ENCODE peak calls at places on chromosome 13, in ten cellular contexts. One of them, this sample, is unnamed.
A peak's percentile ranks its signal among the peaks of the same experiment; 100 is the strongest.

GRCh38 chr13:107600986-107601385 is 614.4 kb downstream of the LIG4 start:
- DNase-seq in activated gamma-delta T cell treated with anti-CD3 and anti-CD28 coated beads, Interleukin-2, amount 50 U/mL, for 16 hours: no peak
- DNase-seq in glomerular endothelial cell: no peak
- DNase-seq in HT1080: no peak
- DNase-seq in psoas muscle: no peak
- DNase-seq in A549: no peak
- DNase-seq in stimulated activated CD8-positive, alpha-beta memory T cell treated with anti-CD3 and anti-CD28 coated beads, Interleukin-2, amount 100 ng/mL, for 1 hour: no peak
- DNase-seq in heart right ventricle: no peak
- DNase-seq in NCI-H345: no peak
- DNase-seq in activated CD4-positive, alpha-beta T cell treated with anti-CD3 and anti-CD28 coated beads, Interleukin-2, amount 10 ng/mL, durations not matched to agents 7 days and 5 days: no peak
- DNase-seq in this sample: no peak

GRCh38 chr13:30736461-30736860 is 1.1 kb downstream of the ALOX5AP start:
- DNase-seq in activated gamma-delta T cell treated with anti-CD3 and anti-CD28 coated beads, Interleukin-2, amount 50 U/mL, for 16 hours: no peak
- DNase-seq in glomerular endothelial cell: no peak
- DNase-seq in HT1080: no peak
- DNase-seq in psoas muscle: no peak
- DNase-seq in A549: no peak
- DNase-seq in stimulated activated CD8-positive, alpha-beta memory T cell treated with anti-CD3 and anti-CD28 coated beads, Interleukin-2, amount 100 ng/mL, for 1 hour: no peak
- DNase-seq in heart right ventricle: no peak
- DNase-seq in NCI-H345: no peak
- DNase-seq in activated CD4-positive, alpha-beta T cell treated with anti-CD3 and anti-CD28 coated beads, Interleukin-2, amount 10 ng/mL, durations not matched to agents 7 days and 5 days: no peak
- DNase-seq in this sample: no peak

GRCh38 chr13:109509154-109509905 is 277.1 kb downstream of the IRS2 start:
- DNase-seq in activated gamma-delta T cell treated with anti-CD3 and anti-CD28 coated beads, Interleukin-2, amount 50 U/mL, for 16 hours: no peak
- DNase-seq in glomerular endothelial cell: no peak
- DNase-seq in HT1080: peak; percentile 34
- DNase-seq in psoas muscle: no peak
- DNase-seq in A549: no peak
- DNase-seq in stimulated activated CD8-positive, alpha-beta memory T cell treated with anti-CD3 and anti-CD28 coated beads, Interleukin-2, amount 100 ng/mL, for 1 hour: no peak
- DNase-seq in heart right ventricle: no peak
- DNase-seq in NCI-H345: no peak
- DNase-seq in activated CD4-positive, alpha-beta T cell treated with anti-CD3 and anti-CD28 coated beads, Interleukin-2, amount 10 ng/mL, durations not matched to agents 7 days and 5 days: no peak
- DNase-seq in this sample: no peak

GRCh38 chr13:84896128-84896527 is 903.1 kb downstream of the SLITRK6 start:
- DNase-seq in activated gamma-delta T cell treated with anti-CD3 and anti-CD28 coated beads, Interleukin-2, amount 50 U/mL, for 16 hours: peak; percentile 1
- DNase-seq in glomerular endothelial cell: peak; percentile 34
- DNase-seq in HT1080: peak; percentile 30
- DNase-seq in psoas muscle: no peak
- DNase-seq in A549: no peak
- DNase-seq in stimulated activated CD8-positive, alpha-beta memory T cell treated with anti-CD3 and anti-CD28 coated beads, Interleukin-2, amount 100 ng/mL, for 1 hour: no peak
- DNase-seq in heart right ventricle: no peak
- DNase-seq in NCI-H345: peak; percentile 62
- DNase-seq in activated CD4-positive, alpha-beta T cell treated with anti-CD3 and anti-CD28 coated beads, Interleukin-2, amount 10 ng/mL, durations not matched to agents 7 days and 5 days: peak; percentile 50
- DNase-seq in this sample: no peak

GRCh38 chr13:46575321-46575721 is 22.4 kb downstream of the LRCH1 start:
- DNase-seq in activated gamma-delta T cell treated with anti-CD3 and anti-CD28 coated beads, Interleukin-2, amount 50 U/mL, for 16 hours: no peak
- DNase-seq in glomerular endothelial cell: no peak
- DNase-seq in HT1080: peak; percentile 2
- DNase-seq in psoas muscle: no peak
- DNase-seq in A549: no peak
- DNase-seq in stimulated activated CD8-positive, alpha-beta memory T cell treated with anti-CD3 and anti-CD28 coated beads, Interleukin-2, amount 100 ng/mL, for 1 hour: no peak
- DNase-seq in heart right ventricle: no peak
- DNase-seq in NCI-H345: no peak
- DNase-seq in activated CD4-positive, alpha-beta T cell treated with anti-CD3 and anti-CD28 coated beads, Interleukin-2, amount 10 ng/mL, durations not matched to agents 7 days and 5 days: no peak
- DNase-seq in this sample: no peak

GRCh38 chr13:44101347-44102083 is 221.8 kb downstream of the LACC1 start:
- DNase-seq in activated gamma-delta T cell treated with anti-CD3 and anti-CD28 coated beads, Interleukin-2, amount 50 U/mL, for 16 hours: no peak
- DNase-seq in glomerular endothelial cell: no peak
- DNase-seq in HT1080: no peak
- DNase-seq in psoas muscle: no peak
- DNase-seq in A549: no peak
- DNase-seq in stimulated activated CD8-positive, alpha-beta memory T cell treated with anti-CD3 and anti-CD28 coated beads, Interleukin-2, amount 100 ng/mL, for 1 hour: no peak
- DNase-seq in heart right ventricle: no peak
- DNase-seq in NCI-H345: no peak
- DNase-seq in activated CD4-positive, alpha-beta T cell treated with anti-CD3 and anti-CD28 coated beads, Interleukin-2, amount 10 ng/mL, durations not matched to agents 7 days and 5 days: no peak
- DNase-seq in this sample: no peak

GRCh38 chr13:48866204-48866603 is 109.5 kb upstream of the FNDC3A start:
- DNase-seq in activated gamma-delta T cell treated with anti-CD3 and anti-CD28 coated beads, Interleukin-2, amount 50 U/mL, for 16 hours: no peak
- DNase-seq in glomerular endothelial cell: no peak
- DNase-seq in HT1080: no peak
- DNase-seq in psoas muscle: no peak
- DNase-seq in A549: no peak
- DNase-seq in stimulated activated CD8-positive, alpha-beta memory T cell treated with anti-CD3 and anti-CD28 coated beads, Interleukin-2, amount 100 ng/mL, for 1 hour: no peak
- DNase-seq in heart right ventricle: no peak
- DNase-seq in NCI-H345: no peak
- DNase-seq in activated CD4-positive, alpha-beta T cell treated with anti-CD3 and anti-CD28 coated beads, Interleukin-2, amount 10 ng/mL, durations not matched to agents 7 days and 5 days: no peak
- DNase-seq in this sample: no peak

GRCh38 chr13:98890186-98890585 is 87.7 kb downstream of the DOCK9 start:
- DNase-seq in activated gamma-delta T cell treated with anti-CD3 and anti-CD28 coated beads, Interleukin-2, amount 50 U/mL, for 16 hours: no peak
- DNase-seq in glomerular endothelial cell: no peak
- DNase-seq in HT1080: peak; percentile 98
- DNase-seq in psoas muscle: no peak
- DNase-seq in A549: no peak
- DNase-seq in stimulated activated CD8-positive, alpha-beta memory T cell treated with anti-CD3 and anti-CD28 coated beads, Interleukin-2, amount 100 ng/mL, for 1 hour: no peak
- DNase-seq in heart right ventricle: no peak
- DNase-seq in NCI-H345: no peak
- DNase-seq in activated CD4-positive, alpha-beta T cell treated with anti-CD3 and anti-CD28 coated beads, Interleukin-2, amount 10 ng/mL, durations not matched to agents 7 days and 5 days: no peak
- DNase-seq in this sample: no peak

GRCh38 chr13:46158983-46159382 is 23.0 kb downstream of the LCP1 start:
- DNase-seq in activated gamma-delta T cell treated with anti-CD3 and anti-CD28 coated beads, Interleukin-2, amount 50 U/mL, for 16 hours: no peak
- DNase-seq in glomerular endothelial cell: no peak
- DNase-seq in HT1080: no peak
- DNase-seq in psoas muscle: no peak
- DNase-seq in A549: no peak
- DNase-seq in stimulated activated CD8-positive, alpha-beta memory T cell treated with anti-CD3 and anti-CD28 coated beads, Interleukin-2, amount 100 ng/mL, for 1 hour: no peak
- DNase-seq in heart right ventricle: no peak
- DNase-seq in NCI-H345: no peak
- DNase-seq in activated CD4-positive, alpha-beta T cell treated with anti-CD3 and anti-CD28 coated beads, Interleukin-2, amount 10 ng/mL, durations not matched to agents 7 days and 5 days: no peak
- DNase-seq in this sample: no peak

GRCh38 chr13:52344108-52344507 is 61.9 kb downstream of the THSD1 start:
- DNase-seq in activated gamma-delta T cell treated with anti-CD3 and anti-CD28 coated beads, Interleukin-2, amount 50 U/mL, for 16 hours: no peak
- DNase-seq in glomerular endothelial cell: no peak
- DNase-seq in HT1080: no peak
- DNase-seq in psoas muscle: no peak
- DNase-seq in A549: no peak
- DNase-seq in stimulated activated CD8-positive, alpha-beta memory T cell treated with anti-CD3 and anti-CD28 coated beads, Interleukin-2, amount 100 ng/mL, for 1 hour: no peak
- DNase-seq in heart right ventricle: no peak
- DNase-seq in NCI-H345: no peak
- DNase-seq in activated CD4-positive, alpha-beta T cell treated with anti-CD3 and anti-CD28 coated beads, Interleukin-2, amount 10 ng/mL, durations not matched to agents 7 days and 5 days: no peak
- DNase-seq in this sample: no peak

GRCh38 chr13:73428706-73429105 is 369.9 kb downstream of the KLF5 start:
- DNase-seq in activated gamma-delta T cell treated with anti-CD3 and anti-CD28 coated beads, Interleukin-2, amount 50 U/mL, for 16 hours: no peak
- DNase-seq in glomerular endothelial cell: no peak
- DNase-seq in HT1080: no peak
- DNase-seq in psoas muscle: no peak
- DNase-seq in A549: no peak
- DNase-seq in stimulated activated CD8-positive, alpha-beta memory T cell treated with anti-CD3 and anti-CD28 coated beads, Interleukin-2, amount 100 ng/mL, for 1 hour: no peak
- DNase-seq in heart right ventricle: no peak
- DNase-seq in NCI-H345: no peak
- DNase-seq in activated CD4-positive, alpha-beta T cell treated with anti-CD3 and anti-CD28 coated beads, Interleukin-2, amount 10 ng/mL, durations not matched to agents 7 days and 5 days: no peak
- DNase-seq in this sample: no peak

GRCh38 chr13:33649212-33649917 is 168.6 kb upstream of the RFC3 start:
- DNase-seq in activated gamma-delta T cell treated with anti-CD3 and anti-CD28 coated beads, Interleukin-2, amount 50 U/mL, for 16 hours: no peak
- DNase-seq in glomerular endothelial cell: no peak
- DNase-seq in HT1080: no peak
- DNase-seq in psoas muscle: no peak
- DNase-seq in A549: no peak
- DNase-seq in stimulated activated CD8-positive, alpha-beta memory T cell treated with anti-CD3 and anti-CD28 coated beads, Interleukin-2, amount 100 ng/mL, for 1 hour: no peak
- DNase-seq in heart right ventricle: no peak
- DNase-seq in NCI-H345: no peak
- DNase-seq in activated CD4-positive, alpha-beta T cell treated with anti-CD3 and anti-CD28 coated beads, Interleukin-2, amount 10 ng/mL, durations not matched to agents 7 days and 5 days: no peak
- DNase-seq in this sample: no peak

GRCh38 chr13:37648604-37649003 is 50.0 kb upstream of the POSTN start:
- DNase-seq in activated gamma-delta T cell treated with anti-CD3 and anti-CD28 coated beads, Interleukin-2, amount 50 U/mL, for 16 hours: no peak
- DNase-seq in glomerular endothelial cell: no peak
- DNase-seq in HT1080: peak; percentile 10
- DNase-seq in psoas muscle: no peak
- DNase-seq in A549: no peak
- DNase-seq in stimulated activated CD8-positive, alpha-beta memory T cell treated with anti-CD3 and anti-CD28 coated beads, Interleukin-2, amount 100 ng/mL, for 1 hour: no peak
- DNase-seq in heart right ventricle: no peak
- DNase-seq in NCI-H345: no peak
- DNase-seq in activated CD4-positive, alpha-beta T cell treated with anti-CD3 and anti-CD28 coated beads, Interleukin-2, amount 10 ng/mL, durations not matched to agents 7 days and 5 days: no peak
- DNase-seq in this sample: no peak

GRCh38 chr13:23822252-23822824 is 66.9 kb downstream of the MIPEP start:
- DNase-seq in activated gamma-delta T cell treated with anti-CD3 and anti-CD28 coated beads, Interleukin-2, amount 50 U/mL, for 16 hours: no peak
- DNase-seq in glomerular endothelial cell: no peak
- DNase-seq in HT1080: no peak
- DNase-seq in psoas muscle: no peak
- DNase-seq in A549: no peak
- DNase-seq in stimulated activated CD8-positive, alpha-beta memory T cell treated with anti-CD3 and anti-CD28 coated beads, Interleukin-2, amount 100 ng/mL, for 1 hour: no peak
- DNase-seq in heart right ventricle: no peak
- DNase-seq in NCI-H345: no peak
- DNase-seq in activated CD4-positive, alpha-beta T cell treated with anti-CD3 and anti-CD28 coated beads, Interleukin-2, amount 10 ng/mL, durations not matched to agents 7 days and 5 days: no peak
- DNase-seq in this sample: no peak

GRCh38 chr13:52371736-52372247 is 34.2 kb downstream of the THSD1 start:
- DNase-seq in activated gamma-delta T cell treated with anti-CD3 and anti-CD28 coated beads, Interleukin-2, amount 50 U/mL, for 16 hours: no peak
- DNase-seq in glomerular endothelial cell: no peak
- DNase-seq in HT1080: peak; percentile 93
- DNase-seq in psoas muscle: no peak
- DNase-seq in A549: no peak
- DNase-seq in stimulated activated CD8-positive, alpha-beta memory T cell treated with anti-CD3 and anti-CD28 coated beads, Interleukin-2, amount 100 ng/mL, for 1 hour: no peak
- DNase-seq in heart right ventricle: no peak
- DNase-seq in NCI-H345: no peak
- DNase-seq in activated CD4-positive, alpha-beta T cell treated with anti-CD3 and anti-CD28 coated beads, Interleukin-2, amount 10 ng/mL, durations not matched to agents 7 days and 5 days: no peak
- DNase-seq in this sample: no peak

GRCh38 chr13:106038752-106039151 is 496.7 kb downstream of the EFNB2 start:
- DNase-seq in activated gamma-delta T cell treated with anti-CD3 and anti-CD28 coated beads, Interleukin-2, amount 50 U/mL, for 16 hours: no peak
- DNase-seq in glomerular endothelial cell: no peak
- DNase-seq in HT1080: peak; percentile 83
- DNase-seq in psoas muscle: no peak
- DNase-seq in A549: no peak
- DNase-seq in stimulated activated CD8-positive, alpha-beta memory T cell treated with anti-CD3 and anti-CD28 coated beads, Interleukin-2, amount 100 ng/mL, for 1 hour: no peak
- DNase-seq in heart right ventricle: no peak
- DNase-seq in NCI-H345: no peak
- DNase-seq in activated CD4-positive, alpha-beta T cell treated with anti-CD3 and anti-CD28 coated beads, Interleukin-2, amount 10 ng/mL, durations not matched to agents 7 days and 5 days: no peak
- DNase-seq in this sample: no peak

GRCh38 chr13:35840991-35841604 is 290.1 kb downstream of the DCLK1 start:
- DNase-seq in activated gamma-delta T cell treated with anti-CD3 and anti-CD28 coated beads, Interleukin-2, amount 50 U/mL, for 16 hours: no peak
- DNase-seq in glomerular endothelial cell: no peak
- DNase-seq in HT1080: no peak
- DNase-seq in psoas muscle: no peak
- DNase-seq in A549: no peak
- DNase-seq in stimulated activated CD8-positive, alpha-beta memory T cell treated with anti-CD3 and anti-CD28 coated beads, Interleukin-2, amount 100 ng/mL, for 1 hour: no peak
- DNase-seq in heart right ventricle: no peak
- DNase-seq in NCI-H345: no peak
- DNase-seq in activated CD4-positive, alpha-beta T cell treated with anti-CD3 and anti-CD28 coated beads, Interleukin-2, amount 10 ng/mL, durations not matched to agents 7 days and 5 days: no peak
- DNase-seq in this sample: no peak

GRCh38 chr13:109146912-109147624 is 517.7 kb downstream of the MYO16 start:
- DNase-seq in activated gamma-delta T cell treated with anti-CD3 and anti-CD28 coated beads, Interleukin-2, amount 50 U/mL, for 16 hours: no peak
- DNase-seq in glomerular endothelial cell: no peak
- DNase-seq in HT1080: peak; percentile 94
- DNase-seq in psoas muscle: no peak
- DNase-seq in A549: peak; percentile 17
- DNase-seq in stimulated activated CD8-positive, alpha-beta memory T cell treated with anti-CD3 and anti-CD28 coated beads, Interleukin-2, amount 100 ng/mL, for 1 hour: no peak
- DNase-seq in heart right ventricle: no peak
- DNase-seq in NCI-H345: no peak
- DNase-seq in activated CD4-positive, alpha-beta T cell treated with anti-CD3 and anti-CD28 coated beads, Interleukin-2, amount 10 ng/mL, durations not matched to agents 7 days and 5 days: no peak
- DNase-seq in this sample: no peak

GRCh38 chr13:113912596-113912995 is 48.7 kb upstream of the GAS6 start:
- DNase-seq in activated gamma-delta T cell treated with anti-CD3 and anti-CD28 coated beads, Interleukin-2, amount 50 U/mL, for 16 hours: no peak
- DNase-seq in glomerular endothelial cell: no peak
- DNase-seq in HT1080: no peak
- DNase-seq in psoas muscle: no peak
- DNase-seq in A549: no peak
- DNase-seq in stimulated activated CD8-positive, alpha-beta memory T cell treated with anti-CD3 and anti-CD28 coated beads, Interleukin-2, amount 100 ng/mL, for 1 hour: no peak
- DNase-seq in heart right ventricle: no peak
- DNase-seq in NCI-H345: no peak
- DNase-seq in activated CD4-positive, alpha-beta T cell treated with anti-CD3 and anti-CD28 coated beads, Interleukin-2, amount 10 ng/mL, durations not matched to agents 7 days and 5 days: no peak
- DNase-seq in this sample: no peak

This sample was measured in left cardiac atrium.